ENCODE peak calls at places on chromosome 16, in nine cellular contexts. C, T, V, K, B, J, H, M and U are unnamed samples.

GRCh38 chr16:30797670-30798309 is 10.8 kb upstream of the ZNF629 start:
- DNase-seq in V (peak), H (no peak), B (no peak), T (no peak), K (no peak), M (no peak), J (peak), C (no peak), U (no peak)

GRCh38 chr16:11619327-11619851 is 32.7 kb upstream of the LITAF start:
- DNase-seq in B (no peak), V (no peak), K (no peak), C (no peak), M (no peak), J (no peak), H (no peak), T (no peak), U (no peak)

GRCh38 chr16:85520853-85521736 is 92.0 kb upstream of the GSE1 start:
- DNase-seq in J (no peak), M (no peak), V (no peak), C (no peak), K (peak), B (peak), H (no peak), T (peak), U (no peak)

GRCh38 chr16:57256601-57257395 is 11.7 kb downstream of the ARL2BP start:
- DNase-seq in M (no peak), V (no peak), B (no peak), K (no peak), H (no peak), T (no peak), C (no peak), J (peak), U (peak)

GRCh38 chr16:66289051-66289680 is 77.3 kb upstream of the CDH5 start:
- DNase-seq in V (no peak), B (peak), T (no peak), C (no peak), M (no peak), K (no peak), H (no peak), J (no peak), U (no peak)

GRCh38 chr16:52408197-52408845 is 138.6 kb downstream of the TOX3 start:
- DNase-seq in V (no peak), B (no peak), K (no peak), M (no peak), C (no peak), J (no peak), T (no peak), H (no peak), U (no peak)

GRCh38 chr16:1791256-1791942 is 2.1 kb downstream of the IGFALS start:
- DNase-seq in M (no peak), H (no peak), T (no peak), B (peak), J (peak), C (no peak), K (no peak), V (no peak), U (no peak)

GRCh38 chr16:28621756-28622155 is 11.9 kb upstream of the SULT1A1 start:
- DNase-seq in K (no peak), H (no peak), J (no peak), V (no peak), B (no peak), C (no peak), T (no peak), M (no peak), U (no peak)

GRCh38 chr16:9495824-9496223 is 404.4 kb downstream of the HAPSTR1 start:
- DNase-seq in H (no peak), K (no peak), M (no peak), C (no peak), B (no peak), J (no peak), T (no peak), V (no peak), U (no peak)

GRCh38 chr16:87702325-87702811 is 63.4 kb downstream of the KLHDC4 start:
- DNase-seq in T (no peak), V (peak), M (peak), H (peak), B (no peak), C (no peak), K (no peak), J (peak), U (no peak)

GRCh38 chr16:13351222-13351621 is 449.8 kb downstream of the SHISA9 start:
- DNase-seq in V (no peak), C (no peak), T (no peak), B (no peak), H (no peak), J (no peak), M (no peak), K (no peak), U (no peak)

GRCh38 chr16:7731121-7731520 is 398.5 kb downstream of the RBFOX1 start:
- DNase-seq in T (no peak), M (no peak), J (no peak), H (no peak), B (no peak), C (no peak), K (no peak), V (no peak), U (no peak)

GRCh38 chr16:83215417-83216001 is 588.7 kb downstream of the CDH13 start:
- DNase-seq in C (no peak), B (no peak), V (peak), H (peak), T (peak), M (peak), J (peak), K (peak), U (no peak)

GRCh38 chr16:83138976-83139690 is 512.4 kb downstream of the CDH13 start:
- DNase-seq in B (no peak), T (no peak), C (no peak), J (no peak), V (no peak), K (no peak), M (no peak), H (no peak), U (no peak)

GRCh38 chr16:29877266-29877961 is 14.4 kb upstream of the CDIPT start:
- DNase-seq in B (no peak), J (peak), H (peak), V (peak), C (no peak), T (no peak), M (no peak), K (no peak), U (no peak)

GRCh38 chr16:19167710-19168172 is 299 bp upstream of the SYT17 start:
- DNase-seq in C (no peak), B (no peak), M (peak), T (peak), K (peak), H (peak), J (peak), V (peak), U (no peak)

GRCh38 chr16:63372283-63372682 is 1336.0 kb upstream of the CDH8 start:
- DNase-seq in C (no peak), K (no peak), H (no peak), J (no peak), B (no peak), M (no peak), V (no peak), T (no peak), U (no peak)

GRCh38 chr16:72876221-72876620 is 171.7 kb downstream of the ZFHX3 start:
- DNase-seq in B (peak), H (peak), T (no peak), J (peak), V (no peak), M (no peak), K (no peak), C (peak), U (no peak)

GRCh38 chr16:53434436-53435065 is at the start of gene RBL2:
- DNase-seq in J (peak), V (peak), B (peak), H (peak), M (peak), C (peak), K (peak), T (peak), U (peak)

GRCh38 chr16:74034862-74035261 is 261.8 kb upstream of the PSMD7 start:
- DNase-seq in K (no peak), J (no peak), H (peak), M (peak), T (peak), C (no peak), B (no peak), V (peak), U (no peak)

GRCh38 chr16:46688101-46688656 is 799 bp downstream of the VPS35 start:
- DNase-seq in V (no peak), H (peak), K (no peak), J (no peak), T (peak), C (peak), M (no peak), B (no peak), U (no peak)

GRCh38 chr16:31081428-31082351 is 7.1 kb downstream of the PRSS53 start:
- DNase-seq in B (peak), K (no peak), M (no peak), V (no peak), T (no peak), H (no peak), C (no peak), J (peak), U (no peak)

GRCh38 chr16:54633943-54634362 is 296.7 kb upstream of the IRX5 start:
- DNase-seq in J (peak), K (no peak), C (peak), V (peak), M (peak), H (peak), T (no peak), B (no peak), U (no peak)

GRCh38 chr16:9446471-9447194 is 355.2 kb downstream of the HAPSTR1 start:
- DNase-seq in J (no peak), T (no peak), M (no peak), H (no peak), V (no peak), B (no peak), K (no peak), C (no peak), U (no peak)

GRCh38 chr16:75305364-75306101 is 54.1 kb upstream of the BCAR1 start:
- DNase-seq in H (peak), T (peak), K (no peak), V (no peak), J (peak), C (peak), M (no peak), B (peak), U (no peak)

GRCh38 chr16:8962393-8963009 is 1.2 kb downstream of the USP7 start:
- DNase-seq in H (no peak), T (peak), M (no peak), V (peak), J (peak), C (no peak), B (no peak), K (no peak), U (peak)

GRCh38 chr16:8137581-8137980 is 452.7 kb downstream of the TMEM114 start:
- DNase-seq in K (no peak), H (no peak), B (no peak), M (no peak), J (no peak), C (no peak), T (no peak), V (peak), U (no peak)

GRCh38 chr16:10895053-10895946 is 18.3 kb downstream of the CIITA start:
- DNase-seq in H (peak), T (peak), J (peak), K (peak), C (peak), B (no peak), M (peak), V (peak), U (no peak)

GRCh38 chr16:865026-865425 is 64.5 kb upstream of the GNG13 start:
- DNase-seq in K (no peak), H (no peak), M (no peak), T (no peak), V (no peak), B (no peak), J (peak), C (no peak), U (no peak)

GRCh38 chr16:60204221-60204620 is 1470.1 kb upstream of the GOT2 start:
- DNase-seq in H (no peak), M (no peak), C (no peak), J (peak), B (no peak), K (no peak), T (no peak), V (no peak), U (no peak)

GRCh38 chr16:2428787-2429036 is 535 bp upstream of the CCNF start:
- DNase-seq in B (no peak), M (no peak), T (no peak), H (no peak), V (no peak), K (no peak), C (no peak), J (no peak), U (no peak)

GRCh38 chr16:13866073-13866472 is 53.9 kb upstream of the ERCC4 start:
- DNase-seq in K (peak), H (peak), C (peak), M (peak), V (peak), B (peak), J (peak), T (peak), U (no peak)

GRCh38 chr16:9395958-9396359 is 304.5 kb downstream of the HAPSTR1 start:
- DNase-seq in K (no peak), B (no peak), M (no peak), C (no peak), J (no peak), V (no peak), H (no peak), T (no peak), U (no peak)

GRCh38 chr16:29925805-29926674 is at the start of gene KCTD13:
- DNase-seq in C (peak), B (peak), V (peak), K (peak), H (peak), T (peak), J (peak), M (peak), U (no peak)

DNA sequence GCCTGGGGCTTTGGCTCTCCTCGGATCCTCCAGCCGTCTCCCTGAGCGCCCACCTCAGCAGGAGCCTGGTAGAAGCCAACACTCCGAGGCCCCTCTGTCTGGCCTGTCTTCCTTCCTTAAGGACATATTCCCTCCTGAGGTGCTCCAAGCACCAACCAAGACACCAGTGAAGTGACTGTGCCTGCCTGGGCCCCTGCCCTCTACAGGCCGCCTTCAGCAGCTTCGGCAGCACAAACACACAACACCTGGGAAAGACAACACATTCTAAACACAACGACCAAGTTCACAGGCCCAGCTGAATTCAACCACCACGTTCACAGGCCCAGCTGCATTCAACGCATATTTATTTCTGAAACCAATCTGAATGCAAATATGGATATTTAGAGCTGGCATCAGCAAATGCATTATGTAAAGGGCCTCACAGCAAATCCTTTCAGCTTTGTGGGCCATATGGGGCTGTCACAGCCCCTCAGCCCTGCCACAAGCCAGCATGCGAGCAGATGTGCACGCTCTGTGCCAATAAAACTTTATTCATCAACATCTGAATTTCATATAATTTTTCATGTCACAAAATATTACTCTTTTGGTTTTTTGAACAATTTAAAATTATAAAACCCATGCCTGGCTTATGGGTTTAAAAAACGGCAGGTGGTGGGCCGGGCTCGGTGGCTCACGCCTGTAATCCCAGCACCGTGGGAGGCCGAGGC is 12.2 kb downstream of the GALNS start:
- DNase-seq in T (no peak), H (no peak), M (no peak), J (no peak), V (peak), B (no peak), K (no peak), C (no peak), U (no peak)
- TF ChIP-seq CTCF in T (peak), H (no peak), M (peak), J (no peak), V (peak), B (no peak), K (no peak), C (no peak), U (peak)

GRCh38 chr16:16059895-16060590 is 110.6 kb downstream of the ABCC1 start:
- DNase-seq in H (no peak), B (no peak), C (no peak), J (no peak), M (no peak), T (no peak), V (no peak), K (no peak), U (no peak)

GRCh38 chr16:16064874-16065384 is 115.5 kb downstream of the ABCC1 start:
- DNase-seq in V (no peak), J (peak), B (no peak), K (no peak), M (no peak), T (no peak), C (no peak), H (no peak), U (no peak)

GRCh38 chr16:16067127-16067526 is 117.7 kb downstream of the ABCC1 start:
- DNase-seq in B (peak), K (no peak), J (no peak), H (no peak), C (no peak), M (no peak), T (no peak), V (no peak), U (no peak)

GRCh38 chr16:16063685-16064084 is 114.3 kb downstream of the ABCC1 start:
- DNase-seq in V (no peak), C (no peak), B (no peak), K (no peak), H (no peak), T (no peak), M (no peak), J (no peak), U (no peak)

DNA sequence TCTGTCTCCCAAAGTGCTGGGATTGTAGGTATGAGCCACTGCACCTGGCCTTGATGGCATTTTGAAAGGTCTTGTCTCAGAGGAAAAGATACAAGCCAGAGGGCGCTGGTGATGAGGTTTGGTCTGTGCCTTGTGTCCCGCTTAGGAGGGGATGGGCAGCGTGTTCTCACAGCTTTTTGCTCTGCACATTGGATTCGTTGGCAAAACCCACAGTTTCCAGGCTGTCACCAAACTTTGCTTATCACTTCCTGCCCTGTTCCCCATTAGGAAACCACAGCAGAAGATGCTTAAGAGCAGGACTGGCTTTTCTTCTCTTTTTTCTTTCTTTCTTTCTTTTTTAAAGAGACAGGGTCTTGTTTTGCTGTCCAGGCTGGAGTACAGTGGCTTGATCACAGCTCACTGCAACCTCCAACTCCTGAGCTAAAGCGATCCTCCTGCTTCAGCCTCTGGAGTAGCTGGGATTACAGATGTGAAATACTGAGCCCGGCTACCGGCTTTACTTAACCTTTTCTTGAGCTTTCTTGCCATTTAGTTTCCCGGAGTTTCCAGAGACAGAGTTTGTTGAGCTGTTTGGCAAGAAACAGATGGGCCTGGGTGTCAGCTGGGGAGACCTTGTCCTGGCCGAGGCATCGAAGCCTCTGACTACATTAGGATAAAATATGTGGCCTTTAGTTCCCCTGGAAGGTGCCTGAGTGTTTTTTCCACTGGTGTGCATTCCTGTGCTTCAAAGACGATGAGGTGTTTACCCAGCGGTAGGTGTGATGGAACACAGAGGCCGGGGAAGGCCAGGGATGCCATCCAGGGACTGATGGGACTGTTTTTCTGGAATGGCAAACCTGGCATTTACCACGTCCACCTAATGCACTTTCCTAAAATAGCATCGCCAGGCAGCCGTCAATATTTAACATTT is 112.9 kb downstream of the ABCC1 start:
- DNase-seq in J (no peak), T (no peak), H (peak), M (no peak), K (no peak), B (peak), V (peak), C (no peak), U (no peak)
- TF ChIP-seq CTCF in J (no peak), T (no peak), H (peak), M (no peak), K (no peak), B (peak), V (peak), C (no peak), U (no peak)

GRCh38 chr16:67456383-67457140 is 24.4 kb downstream of the ATP6V0D1 start:
- DNase-seq in J (peak), V (no peak), K (no peak), C (no peak), T (no peak), M (no peak), H (peak), B (peak), U (no peak)
- TF ChIP-seq CTCF in J (peak), V (peak), K (peak), C (peak), T (peak), M (peak), H (peak), B (peak), U (peak)

DNA sequence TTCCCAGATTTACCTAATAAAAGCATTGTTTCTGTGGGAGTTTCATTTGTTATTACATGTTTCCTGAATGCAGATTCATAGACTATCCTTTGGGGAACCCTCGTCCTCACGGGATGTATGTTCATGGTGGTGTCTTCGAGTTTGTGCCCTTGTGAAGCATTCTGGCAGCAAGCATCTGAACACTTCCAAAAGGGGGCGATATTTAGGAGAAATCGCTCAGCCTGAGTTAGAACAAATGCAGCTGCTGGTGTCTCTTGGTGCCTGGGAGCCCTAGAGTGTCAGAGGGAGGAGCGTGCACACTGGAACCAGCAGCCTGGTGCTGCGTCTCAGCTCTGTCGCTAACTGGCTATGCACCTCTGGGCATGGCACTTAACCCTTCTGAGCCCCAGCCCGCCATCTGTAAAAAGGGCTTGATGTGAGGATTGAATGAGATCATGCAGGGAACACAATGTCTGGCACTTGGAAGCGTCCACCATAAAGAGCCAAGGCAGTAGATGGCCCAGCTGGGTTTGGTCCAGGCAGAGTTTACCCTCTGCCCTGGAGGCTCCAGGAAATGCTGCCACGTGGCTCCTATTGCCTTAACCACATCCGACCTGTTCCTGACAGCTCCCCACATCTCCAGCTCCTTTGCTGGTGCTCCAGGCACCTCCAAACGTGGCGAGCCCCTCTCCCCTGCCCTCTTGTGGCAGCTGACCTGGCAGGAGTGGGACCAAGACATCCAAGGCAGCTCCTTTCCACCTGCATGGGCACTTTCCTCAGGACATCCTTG is 25.0 kb upstream of the C16orf78 start:
- DNase-seq in H (no peak), K (no peak), M (no peak), J (no peak), C (no peak), T (no peak), B (no peak), V (no peak), U (no peak)
- TF ChIP-seq CTCF in H (no peak), K (no peak), M (no peak), J (no peak), C (no peak), T (peak), B (no peak), V (peak), U (peak)

DNA sequence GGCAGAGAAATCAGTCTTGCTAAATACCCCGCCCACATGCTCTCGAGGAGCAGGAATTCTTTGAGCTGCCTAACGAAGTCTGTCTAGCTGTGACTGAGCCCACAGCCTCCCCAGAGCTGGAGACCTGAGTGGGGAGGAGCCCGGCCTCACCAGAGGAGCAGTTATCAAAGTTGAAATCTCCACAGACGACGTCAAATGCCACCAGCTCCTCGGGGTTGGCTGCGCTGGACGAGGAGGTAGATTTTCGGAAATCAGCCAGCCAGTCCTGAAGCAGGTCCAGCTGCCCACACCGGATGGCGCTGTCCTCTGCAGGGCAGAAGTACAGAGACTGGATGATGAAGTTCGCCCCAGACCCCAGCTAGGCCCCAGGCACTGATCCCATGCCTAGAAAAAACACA is 53.8 kb downstream of the PRMT7 start:
- DNase-seq in V (no peak), T (no peak), C (no peak), M (no peak), B (no peak), H (peak), J (no peak), K (no peak), U (no peak)
- TF ChIP-seq CTCF in V (peak), T (peak), C (no peak), M (peak), B (no peak), H (peak), J (peak), K (peak), U (peak)